ENCODE peak calls at places on chromosomes 2 and 18, in eight cellular contexts. V is Panc1, F is GM23338, R is esophagus muscularis mucosa, X is breast epithelium, N is sigmoid colon, U is SK-N-SH, I is prostate gland. A is an unnamed sample. For H3K27me3 and H3K4me1, the result is how much of the 10 kb centered on the place peaks cover.

GRCh38 chr2:137675584-137676327 is 288.5 kb upstream of the HNMT start:
- DNase-seq in I (no peak), N (no peak), X (no peak), V (no peak), R (no peak), U (no peak), F (no peak), A (no peak)

GRCh38 chr2:180947208-180947689 is 33.2 kb upstream of the UBE2E3 start:
- DNase-seq in N (no peak), X (no peak), F (no peak), I (no peak), R (no peak), U (no peak), V (no peak), A (no peak)

GRCh38 chr2:233098615-233099014 is 38.5 kb downstream of the INPP5D start:
- DNase-seq in X (no peak), I (no peak), U (peak), F (peak), V (no peak), N (peak), R (no peak), A (peak)

GRCh38 chr2:10346929-10347558 is 44.3 kb downstream of the HPCAL1 start:
- DNase-seq in N (no peak), I (no peak), U (no peak), V (no peak), F (peak), R (no peak), X (no peak), A (no peak)

GRCh38 chr2:63788070-63788469 is 53.6 kb upstream of the UGP2 start:
- DNase-seq in X (no peak), N (no peak), F (no peak), U (no peak), R (no peak), V (no peak), I (no peak), A (no peak)

GRCh38 chr18:34258176-34258575 is 33.5 kb upstream of the NOL4 start:
- DNase-seq in I (no peak), V (no peak), R (no peak), U (no peak), N (no peak), X (no peak), F (peak), A (no peak)

GRCh38 chr2:85266424-85267041 is 61.3 kb downstream of the TGOLN2 start:
- DNase-seq in X (no peak), V (peak), R (no peak), I (peak), N (peak), F (peak), U (peak), A (peak)

GRCh38 chr2:191158179-191158578 is 7.4 kb upstream of the STAT4 start:
- DNase-seq in U (no peak), N (no peak), R (no peak), V (no peak), X (no peak), F (no peak), I (no peak), A (no peak)

GRCh38 chr18:12657048-12657848 is 659 bp downstream of the SPIRE1 start:
- DNase-seq in I (peak), U (peak), V (no peak), X (no peak), R (no peak), F (peak), N (peak), A (peak)

GRCh38 chr2:79389475-79389874 is 123.4 kb upstream of the CTNNA2 start:
- DNase-seq in V (no peak), I (no peak), N (no peak), F (no peak), R (no peak), U (no peak), X (no peak), A (no peak)

GRCh38 chr2:112887904-112888303 is 23.1 kb upstream of the IL37 start:
- DNase-seq in N (no peak), I (no peak), U (no peak), F (no peak), X (no peak), R (peak), V (no peak), A (no peak)

GRCh38 chr2:153354406-153354805 is 124.2 kb downstream of the RPRM start:
- DNase-seq in F (no peak), I (no peak), U (no peak), N (no peak), R (no peak), X (no peak), V (no peak), A (no peak)

GRCh38 chr2:24830786-24831185 is 37.6 kb downstream of the CENPO start:
- DNase-seq in X (no peak), U (no peak), F (no peak), I (no peak), N (peak), R (no peak), V (no peak), A (peak)

GRCh38 chr2:234593636-234594035 is 96.8 kb upstream of the ARL4C start:
- DNase-seq in R (peak), U (no peak), I (no peak), V (no peak), N (no peak), X (no peak), F (no peak), A (no peak)

GRCh38 chr2:157877761-157878400 is 1.8 kb upstream of the ACVR1 start:
- DNase-seq in F (no peak), U (no peak), N (no peak), V (no peak), X (no peak), R (no peak), I (no peak), A (no peak)

GRCh38 chr18:74412106-74412880 is 44.8 kb downstream of the DIPK1C start:
- DNase-seq in I (no peak), F (peak), X (no peak), U (no peak), R (no peak), N (no peak), V (no peak), A (no peak)

GRCh38 chr2:49002750-49003149 is 151.6 kb downstream of the FSHR start:
- DNase-seq in U (no peak), F (no peak), I (no peak), N (no peak), R (no peak), V (no peak), X (no peak), A (no peak)

GRCh38 chr18:68826111-68826510 is 28.2 kb downstream of the CCDC102B start:
- DNase-seq in N (no peak), F (no peak), V (no peak), X (no peak), I (no peak), U (no peak), R (no peak), A (no peak)

GRCh38 chr2:224039080-224039769 is at the start of gene SERPINE2:
- DNase-seq in N (peak), X (no peak), F (peak), I (peak), V (no peak), R (no peak), U (peak), A (peak)

GRCh38 chr2:102276549-102277201 is 34.7 kb upstream of the IL1RL1 start:
- DNase-seq in R (no peak), I (no peak), N (no peak), V (no peak), X (no peak), F (no peak), U (no peak), A (no peak)

GRCh38 chr2:168455692-168456525 is at the start of gene CERS6:
- DNase-seq in N (peak), V (peak), I (peak), R (peak), F (peak), U (peak), X (peak), A (peak)

GRCh38 chr18:77059294-77059916 is 73.2 kb downstream of the MBP start:
- DNase-seq in X (no peak), R (no peak), I (no peak), V (no peak), U (peak), F (peak), N (no peak), A (no peak)

GRCh38 chr18:68735498-68736343 is 20.8 kb upstream of the TMX3 start:
- DNase-seq in R (no peak), X (no peak), U (peak), I (no peak), F (peak), V (peak), N (no peak), A (no peak)

GRCh38 chr2:215727507-215728503 is 285.5 kb downstream of the MREG start:
- DNase-seq in I (no peak), X (no peak), F (no peak), R (no peak), U (no peak), V (no peak), N (no peak), A (no peak)

GRCh38 chr2:215729985-215730620 is 283.2 kb downstream of the MREG start:
- DNase-seq in X (no peak), R (no peak), V (no peak), I (no peak), U (no peak), F (no peak), N (no peak), A (no peak)

GRCh38 chr2:215731108-215731507 is 282.2 kb downstream of the MREG start:
- DNase-seq in I (no peak), V (no peak), R (no peak), X (no peak), F (no peak), U (no peak), N (no peak), A (no peak)

GRCh38 chr2:215726070-215726469 is 287.3 kb downstream of the MREG start:
- DNase-seq in F (no peak), V (no peak), U (no peak), I (no peak), N (no peak), R (no peak), X (no peak), A (no peak)

DNA sequence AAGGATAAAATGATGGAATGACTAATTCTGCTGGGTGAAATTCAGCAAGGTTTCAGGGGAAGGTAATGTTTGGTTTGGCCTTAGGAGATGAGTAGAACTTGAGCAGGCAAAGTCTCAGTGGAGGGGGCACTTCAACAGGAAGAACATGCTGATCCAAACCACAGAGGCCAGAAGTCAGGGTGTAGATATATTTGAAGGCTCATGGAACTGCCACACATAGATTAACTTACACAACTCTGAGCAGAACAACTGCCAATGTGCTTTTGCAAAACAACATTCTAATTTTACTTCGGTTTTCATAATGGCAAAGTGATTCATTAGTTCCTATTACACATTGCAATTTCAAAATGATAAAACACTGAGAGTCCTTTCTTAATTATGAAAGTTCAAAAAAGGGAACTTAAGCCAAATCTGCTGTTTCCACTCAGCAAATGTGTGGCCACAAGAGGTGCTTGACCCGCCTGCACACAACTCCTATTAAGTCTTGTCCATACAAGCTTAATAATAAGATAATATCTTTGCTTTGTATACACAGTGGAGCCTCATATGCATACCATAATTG is 284.8 kb downstream of the MREG start:
- DNase-seq in X (no peak), U (no peak), F (no peak), I (no peak), N (no peak), V (no peak), R (no peak), A (no peak)
- TF ChIP-seq POLR2AphosphoS5 in X (no peak), U (no peak), F (no peak), I (no peak), N (no peak), V (no peak), R (peak), A (no peak)

DNA sequence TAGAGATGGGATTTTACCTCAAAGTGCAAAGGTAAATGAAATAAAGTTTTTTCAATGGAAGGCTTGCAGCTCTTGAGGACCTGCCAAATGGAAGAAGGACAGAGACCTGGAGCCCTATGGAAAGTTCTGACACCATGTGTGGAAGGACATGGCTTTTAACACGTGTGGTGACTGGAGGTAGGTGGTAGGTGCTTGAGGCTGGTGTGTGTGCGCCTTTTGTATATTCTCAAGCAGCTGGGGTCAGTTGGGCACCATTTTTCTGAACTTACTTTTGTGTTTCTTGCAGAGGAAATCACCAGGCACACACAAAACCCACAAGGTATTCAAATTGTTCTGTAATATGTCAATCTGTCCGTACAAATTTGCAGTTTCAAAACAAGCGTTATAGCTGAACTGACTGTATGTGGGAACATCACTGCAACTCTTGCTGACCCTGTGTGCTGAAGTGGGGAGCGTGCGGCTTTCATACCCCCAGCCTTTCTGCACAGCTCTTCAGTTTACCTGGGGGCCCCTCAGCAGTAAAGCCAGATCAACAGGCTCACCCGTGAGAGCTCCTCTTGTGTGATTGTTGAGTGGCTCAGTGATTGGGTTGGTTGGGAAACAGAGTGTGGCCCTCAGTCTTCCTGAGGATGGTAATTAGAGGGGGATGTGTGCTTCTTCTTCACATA is 367 bp downstream of the GREB1 start:
- DNase-seq in R (no peak), I (no peak), V (no peak), X (no peak), N (no peak), U (no peak), F (no peak), A (no peak)
- H3K27me3 ChIP-seq in R (under half), I (under half), V (under half), X (under half), N (under half), U (under half), F (under half), A (under half)

GRCh38 chr2:160221391-160222276 is 21.6 kb upstream of the ITGB6 start:
- DNase-seq in F (no peak), V (no peak), N (peak), U (no peak), I (peak), R (no peak), X (peak), A (no peak)

GRCh38 chr2:160223560-160223959 is 23.5 kb upstream of the ITGB6 start:
- DNase-seq in U (no peak), V (no peak), N (no peak), X (no peak), I (no peak), R (no peak), F (no peak), A (no peak)

GRCh38 chr2:160220001-160220400 is 19.9 kb upstream of the ITGB6 start:
- DNase-seq in N (no peak), F (no peak), V (no peak), R (no peak), I (no peak), U (no peak), X (no peak), A (no peak)

GRCh38 chr2:160222546-160223281 is 22.6 kb upstream of the ITGB6 start:
- DNase-seq in F (no peak), X (no peak), I (no peak), N (no peak), R (no peak), U (no peak), V (no peak), A (no peak)

DNA sequence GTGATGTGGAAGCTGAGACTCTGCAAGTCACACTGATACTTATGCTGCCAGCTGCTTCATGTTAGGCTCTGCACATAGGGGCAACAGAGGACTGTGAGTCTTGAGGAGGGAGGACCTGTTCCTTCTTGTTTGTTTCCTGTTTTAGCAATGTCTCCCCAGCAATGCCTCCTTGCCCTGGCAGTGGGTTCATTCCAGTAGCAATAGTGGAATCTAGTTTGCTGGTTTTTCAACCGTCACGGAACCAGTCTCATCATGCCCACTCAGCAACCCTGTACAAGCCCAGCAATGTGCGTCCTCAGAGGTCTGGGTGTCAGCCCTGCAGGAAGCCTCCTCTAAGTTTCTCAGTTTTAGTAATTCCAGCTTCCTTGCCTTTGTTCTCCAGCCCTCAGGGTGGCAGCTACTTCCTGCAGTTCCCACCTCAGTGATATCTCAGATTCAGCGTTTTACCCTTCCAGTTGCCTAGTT is 20.5 kb upstream of the ITGB6 start:
- DNase-seq in R (no peak), N (no peak), I (peak), X (no peak), F (peak), V (no peak), U (no peak), A (no peak)
- H3K4me1 ChIP-seq in R (under half), N (under half), I (under half), X (under half), F (under half), V (half or more), U (under half), A (under half)

GRCh38 chr2:47738331-47738730 is 44.6 kb upstream of the MSH6 start:
- DNase-seq in I (no peak), N (no peak), F (no peak), U (no peak), X (no peak), V (no peak), R (no peak), A (no peak)

GRCh38 chr2:47737191-47737975 is 45.6 kb upstream of the MSH6 start:
- DNase-seq in I (no peak), X (no peak), V (no peak), F (no peak), N (no peak), U (no peak), R (no peak), A (no peak)

GRCh38 chr2:47744074-47744473 is 38.9 kb upstream of the MSH6 start:
- DNase-seq in U (no peak), N (no peak), F (no peak), R (no peak), X (no peak), I (no peak), V (no peak), A (no peak)

GRCh38 chr2:47741637-47742036 is 41.3 kb upstream of the MSH6 start:
- DNase-seq in V (no peak), U (no peak), F (no peak), R (no peak), I (no peak), N (no peak), X (no peak), A (no peak)

DNA sequence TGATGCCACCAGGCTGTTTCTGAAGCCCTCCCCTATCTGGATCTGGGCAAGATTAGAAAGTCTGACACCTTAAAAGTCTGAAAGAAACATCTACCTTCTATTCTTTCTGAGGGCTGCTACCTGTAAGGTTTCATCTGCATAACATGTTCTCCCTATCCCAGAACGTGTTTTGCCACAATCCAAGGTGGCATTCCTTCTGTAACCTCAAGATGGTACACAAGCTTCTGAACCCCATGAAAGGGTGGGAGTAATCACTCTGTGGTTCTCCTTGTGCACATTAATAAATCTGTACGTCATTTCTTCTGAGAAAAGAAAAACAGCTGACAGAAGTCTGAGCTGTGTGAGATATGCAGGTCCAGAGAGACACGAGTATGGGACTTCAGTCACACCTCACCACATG is 41.8 kb upstream of the MSH6 start:
- DNase-seq in I (no peak), F (no peak), X (no peak), R (no peak), V (no peak), U (no peak), N (no peak), A (no peak)
- TF ChIP-seq POLR2AphosphoS5 in I (no peak), F (no peak), X (no peak), R (no peak), V (no peak), U (no peak), N (no peak), A (no peak)

GRCh38 chr2:128390256-128390990 is 71.8 kb upstream of the HS6ST1 start:
- DNase-seq in R (no peak), X (no peak), F (no peak), V (no peak), N (peak), I (no peak), U (no peak), A (peak)
- H3K27me3 ChIP-seq in R (under half), X (under half), F (under half), V (under half), N (under half), I (under half), U (under half), A (under half)